ENCODE peak calls at places on chromosomes 5 and 9, in ten cellular contexts. F, M, C, X, L, K, O, U, P and V are unnamed samples.

GRCh38 chr5:117487556-117487955 is 912.9 kb upstream of the SEMA6A start:
- DNase-seq in F (no peak), M (no peak), C (no peak), X (no peak), L (no peak), K (no peak), O (no peak), U (no peak), P (no peak), V (no peak)

GRCh38 chr5:125189451-125190051 is 443.1 kb upstream of the ZNF608 start:
- DNase-seq in F (no peak), M (no peak), C (no peak), X (no peak), L (no peak), K (no peak), O (no peak), U (no peak), P (no peak), V (no peak)

GRCh38 chr9:114945601-114946000 is 15.2 kb upstream of the TNFSF8 start:
- DNase-seq in F (no peak), M (no peak), C (no peak), X (no peak), L (no peak), K (no peak), O (no peak), U (no peak), P (no peak), V (no peak)

GRCh38 chr9:129347323-129348120 is 169.5 kb upstream of the IER5L start:
- DNase-seq in F (no peak), M (no peak), C (no peak), X (peak; percentile 39), L (no peak), K (no peak), O (no peak), U (no peak), P (no peak), V (no peak)

GRCh38 chr5:142211013-142211412 is 102.4 kb downstream of the NDFIP1 start:
- DNase-seq in F (no peak), M (no peak), C (no peak), X (no peak), L (no peak), K (no peak), O (no peak), U (no peak), P (no peak), V (no peak)

GRCh38 chr9:97981828-97982164 is 1.3 kb upstream of the ANP32B start:
- DNase-seq in F (no peak), M (no peak), C (no peak), X (no peak), L (no peak), K (no peak), O (no peak), U (no peak), P (no peak), V (no peak)

GRCh38 chr9:15142903-15143534 is 164.0 kb downstream of the TTC39B start:
- DNase-seq in F (peak; percentile 59), M (no peak), C (peak; percentile 54), X (peak; percentile 53), L (peak; percentile 60), K (no peak), O (peak; percentile 9), U (no peak), P (no peak), V (no peak)

GRCh38 chr5:80255425-80255751 is 460 bp downstream of the SERINC5 start:
- DNase-seq in F (peak; percentile 73), M (peak; percentile 59), C (no peak), X (no peak), L (peak; percentile 42), K (peak; percentile 74), O (peak; percentile 69), U (peak; percentile 34), P (peak; percentile 31), V (peak; percentile 95)